ENCODE peak calls at places on chromosomes 1 and 21, in four cellular contexts. A is K562, I is HepG2, F is HCT116. G is an unnamed sample.

GRCh38 chr1:65505547-65506325 is 85.3 kb downstream of the LEPR start:
- DNase-seq in F (no peak), I (no peak), A (no peak), G (no peak)

GRCh38 chr1:37989381-37989930 is 366 bp downstream of the SF3A3 start:
- DNase-seq in A (peak; percentile 67), F (no peak), I (no peak), G (no peak)

GRCh38 chr1:183339556-183340167 is 78.5 kb downstream of the NMNAT2 start:
- DNase-seq in I (no peak), A (no peak), F (no peak), G (no peak)

GRCh38 chr1:197919523-197920301 is 2.5 kb downstream of the LHX9 start:
- DNase-seq in I (no peak), F (no peak), A (no peak), G (no peak)

GRCh38 chr1:28898267-28898955 is 16.0 kb upstream of the EPB41 start:
- DNase-seq in A (no peak), I (no peak), F (no peak), G (no peak)

GRCh38 chr1:9129391-9130041 is 614 bp upstream of the GPR157 start:
- DNase-seq in F (peak; percentile 69), I (peak; percentile 78), A (peak; percentile 94), G (no peak)

GRCh38 chr21:42749226-42749625 is 95.8 kb downstream of the PDE9A start:
- DNase-seq in A (no peak), F (no peak), I (no peak), G (no peak)

GRCh38 chr1:117735045-117735992 is 129.5 kb downstream of the TENT5C start:
- DNase-seq in F (no peak), A (peak; percentile 76), I (peak; percentile 10), G (no peak)

GRCh38 chr1:29505537-29506220 is 269.4 kb downstream of the PTPRU start:
- DNase-seq in F (no peak), A (no peak), I (no peak), G (no peak)

GRCh38 chr1:18936814-18937481 is 19.5 kb downstream of the IFFO2 start:
- DNase-seq in A (no peak), I (peak; percentile 89), F (no peak), G (no peak)

GRCh38 chr1:59025201-59025600 is 241.4 kb upstream of the JUN start:
- DNase-seq in A (no peak), F (no peak), I (no peak), G (no peak)

GRCh38 chr1:181112071-181112929 is 23.8 kb downstream of the IER5 start:
- DNase-seq in F (peak; percentile 96), I (peak; percentile 97), A (peak; percentile 82), G (peak; percentile 97)

GRCh38 chr1:210482936-210483642 is 154.4 kb downstream of the HHAT start:
- DNase-seq in F (no peak), A (no peak), I (no peak), G (no peak)

GRCh38 chr1:225480825-225481434 is 53.1 kb upstream of the LBR start:
- DNase-seq in I (peak; percentile 36), A (peak; percentile 80), F (peak; percentile 38), G (peak; percentile 33)

GRCh38 chr1:224542783-224543440 is 73.2 kb upstream of the CNIH3 start:
- DNase-seq in A (peak; percentile 66), F (peak; percentile 84), I (peak; percentile 68), G (no peak)

GRCh38 chr1:26035959-26036755 is 9.8 kb downstream of the SLC30A2 start:
- DNase-seq in A (peak; percentile 94), F (peak; percentile 26), I (peak; percentile 47), G (peak; percentile 28)

GRCh38 chr1:26034504-26035202 is 11.3 kb downstream of the SLC30A2 start:
- DNase-seq in A (no peak), F (no peak), I (no peak), G (no peak)

GRCh38 chr1:26037904-26038303 is 8.0 kb downstream of the SLC30A2 start:
- DNase-seq in A (no peak), I (no peak), F (no peak), G (no peak)

GRCh38 chr1:26036756-26037281 is 9.1 kb downstream of the SLC30A2 start:
- DNase-seq in F (no peak), I (no peak), A (no peak), G (no peak)

GRCh38 chr1:26035203-26035958 is 10.5 kb downstream of the SLC30A2 start:
- DNase-seq in F (peak; percentile 77), A (peak; percentile 100), I (peak; percentile 86), G (peak; percentile 55)
- H3K27ac ChIP-seq in F (peak overlapping the region; percentile 73), A (peak overlapping the region; percentile 87), I (peak overlapping the region; percentile 39), G (peak overlapping the region; percentile 71)

GRCh38 chr1:93594603-93594880 is 87.1 kb downstream of the BCAR3 start:
- DNase-seq in A (no peak), I (no peak), F (no peak), G (no peak)

GRCh38 chr1:93592636-93592949 is 89.0 kb downstream of the BCAR3 start:
- DNase-seq in I (no peak), A (no peak), F (no peak), G (no peak)

GRCh38 chr1:93593868-93594602 is 87.6 kb downstream of the BCAR3 start:
- DNase-seq in F (no peak), A (no peak), I (no peak), G (no peak)

GRCh38 chr1:93591291-93591832 is 90.3 kb downstream of the BCAR3 start:
- DNase-seq in F (no peak), A (no peak), I (peak; percentile 76), G (no peak)

DNA sequence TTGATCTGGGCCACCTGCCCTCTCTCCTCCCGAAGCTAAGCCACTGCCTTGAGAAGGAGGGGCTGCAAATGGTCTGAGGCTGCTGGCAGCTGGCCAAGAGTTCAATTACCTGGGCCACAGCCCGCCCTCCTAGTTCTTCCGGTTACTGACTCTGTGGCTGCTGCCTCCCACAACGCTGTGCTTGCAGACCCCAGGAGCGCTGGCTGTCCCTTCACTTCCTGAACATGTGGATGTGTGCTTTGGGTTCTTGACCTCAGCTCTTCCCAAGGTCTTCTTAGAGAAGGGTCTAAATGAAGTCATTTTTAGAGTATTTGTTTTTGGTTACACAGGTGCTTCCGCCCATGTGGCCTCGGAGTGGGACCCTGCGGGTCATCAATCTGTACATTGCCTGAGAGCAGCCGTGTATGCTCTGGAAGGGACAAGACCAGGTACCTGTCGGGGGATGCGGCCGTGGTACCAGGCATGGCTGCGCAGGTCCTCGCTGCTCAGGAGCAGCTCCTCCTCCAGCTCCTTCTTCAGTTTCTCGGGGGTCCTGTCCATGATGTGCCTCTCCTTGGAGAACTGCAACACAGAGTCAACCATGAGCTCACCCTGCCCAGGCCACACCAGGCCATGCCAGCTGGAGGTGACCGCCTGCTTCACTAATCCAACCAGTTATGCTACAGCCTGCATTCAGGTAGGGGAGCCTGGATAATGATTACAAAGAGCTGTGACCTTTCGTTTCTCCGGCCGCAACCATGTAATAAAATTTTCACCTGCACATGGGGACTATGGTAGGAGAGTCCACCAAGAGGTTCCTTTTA is 89.6 kb downstream of the BCAR3 start:
- DNase-seq in F (no peak), I (peak; percentile 90), A (peak; percentile 57), G (no peak)
- TF ChIP-seq TCF7L2 in F (no peak), I (no peak), A (no peak), G (no peak)

GRCh38 chr1:245933431-245934042 is 573.5 kb downstream of the SMYD3 start:
- DNase-seq in I (no peak), F (no peak), A (no peak), G (no peak)
- TF ChIP-seq SIN3A in I (no peak), F (no peak), A (no peak), G (no peak)

DNA sequence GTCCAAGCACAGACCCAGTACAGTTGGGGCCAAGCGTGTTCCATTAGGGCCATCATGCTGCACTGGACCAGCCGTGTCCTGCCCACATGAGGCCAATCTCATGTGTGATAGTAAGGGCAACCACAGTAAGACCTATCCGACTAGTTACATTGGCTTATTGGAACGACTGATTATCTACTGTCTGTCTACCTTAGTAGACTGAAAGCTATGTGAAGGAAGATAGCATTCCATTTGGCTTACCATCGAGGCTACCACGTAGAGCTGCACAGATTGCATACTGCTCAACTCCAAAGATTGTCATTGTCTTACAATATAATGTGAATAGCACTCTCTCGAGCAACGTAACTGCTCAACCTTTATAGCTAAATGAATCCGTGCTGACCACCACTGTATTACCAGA is 10.6 kb downstream of the PTGER3 start:
- DNase-seq in F (no peak), A (no peak), I (no peak), G (no peak)
- H3K27ac ChIP-seq in F (no peak overlapping the region), A (no peak overlapping the region), I (no peak overlapping the region), G (no peak overlapping the region)

GRCh38 chr1:187665513-187665912 is 836.8 kb downstream of the PLA2G4A start:
- DNase-seq in I (no peak), F (no peak), A (no peak), G (no peak)
- TF ChIP-seq TCF7L2 in I (no peak), F (no peak), A (no peak), G (no peak)

GRCh38 chr1:32920833-32921232 is 19.6 kb upstream of the TMEM54 start:
- DNase-seq in I (no peak), A (peak; percentile 6), F (no peak), G (no peak)
- TF ChIP-seq SIN3A in I (no peak), A (no peak), F (no peak), G (no peak)

G was measured in Panc1.